ENCODE peak calls at places on chromosome 15, in six cellular contexts. J, I, G, B, V and O are unnamed samples.

GRCh38 chr15:70792171-70792573 is 28.8 kb upstream of the UACA start:
- DNase-seq in J (no peak), I (peak; percentile 49), G (no peak), B (no peak), V (no peak), O (no peak)

GRCh38 chr15:70436428-70436827 is 326.9 kb downstream of the UACA start:
- DNase-seq in J (no peak), I (no peak), G (no peak), B (no peak), V (no peak), O (no peak)

GRCh38 chr15:52790166-52790708 is at the start of gene ONECUT1:
- DNase-seq in J (peak; percentile 76), I (peak; percentile 44), G (peak; percentile 51), B (peak; percentile 56), V (peak; percentile 24), O (peak; percentile 54)

GRCh38 chr15:90667063-90667754 is 49.9 kb upstream of the BLM start:
- DNase-seq in J (no peak), I (no peak), G (no peak), B (no peak), V (no peak), O (no peak)

GRCh38 chr15:47778263-47778770 is 61.0 kb downstream of the SEMA6D start:
- DNase-seq in J (no peak), I (no peak), G (no peak), B (no peak), V (no peak), O (no peak)

GRCh38 chr15:31223478-31224350 is 102.9 kb upstream of the KLF13 start:
- DNase-seq in J (no peak), I (peak; percentile 18), G (peak; percentile 46), B (no peak), V (no peak), O (no peak)

GRCh38 chr15:39880718-39881387 is 39.2 kb downstream of the GPR176 start:
- DNase-seq in J (no peak), I (no peak), G (no peak), B (no peak), V (no peak), O (no peak)

GRCh38 chr15:99454941-99455795 is 110.6 kb upstream of the MEF2A start:
- DNase-seq in J (no peak), I (peak; percentile 97), G (peak; percentile 89), B (peak; percentile 88), V (peak; percentile 92), O (peak; percentile 16)

GRCh38 chr15:95368211-95368610 is 962.3 kb upstream of the NR2F2 start:
- DNase-seq in J (no peak), I (peak; percentile 76), G (no peak), B (no peak), V (no peak), O (no peak)

GRCh38 chr15:85754993-85755392 is 39.7 kb downstream of the KLHL25 start:
- DNase-seq in J (no peak), I (no peak), G (no peak), B (peak; percentile 62), V (peak; percentile 70), O (no peak)

GRCh38 chr15:89127054-89127702 is 38.9 kb downstream of the ABHD2 start:
- DNase-seq in J (no peak), I (no peak), G (no peak), B (no peak), V (no peak), O (no peak)

GRCh38 chr15:70411464-70411863 is 313.7 kb upstream of the TLE3 start:
- DNase-seq in J (no peak), I (no peak), G (no peak), B (no peak), V (no peak), O (no peak)

GRCh38 chr15:63044645-63045437 is 2.3 kb downstream of the TPM1 start:
- DNase-seq in J (no peak), I (peak; percentile 43), G (no peak), B (no peak), V (peak; percentile 58), O (no peak)

GRCh38 chr15:47792231-47792630 is 74.9 kb downstream of the SEMA6D start:
- DNase-seq in J (no peak), I (no peak), G (no peak), B (no peak), V (no peak), O (no peak)

GRCh38 chr15:90789496-90789895 is 72.3 kb downstream of the BLM start:
- DNase-seq in J (no peak), I (no peak), G (no peak), B (no peak), V (no peak), O (no peak)

GRCh38 chr15:88727439-88727838 is 75.8 kb upstream of the ACAN start:
- DNase-seq in J (no peak), I (no peak), G (peak; percentile 76), B (no peak), V (no peak), O (no peak)

GRCh38 chr15:82739086-82739485 is 29.4 kb upstream of the AP3B2 start:
- DNase-seq in J (no peak), I (no peak), G (no peak), B (no peak), V (no peak), O (peak; percentile 19)

GRCh38 chr15:85312925-85313324 is 67.5 kb upstream of the AKAP13 start:
- DNase-seq in J (no peak), I (no peak), G (no peak), B (no peak), V (no peak), O (no peak)

GRCh38 chr15:89206908-89207331 is 14.5 kb downstream of the RLBP1 start:
- DNase-seq in J (peak; percentile 74), I (peak; percentile 73), G (peak; percentile 78), B (peak; percentile 79), V (peak; percentile 59), O (peak; percentile 69)

GRCh38 chr15:85307687-85308045 is 72.7 kb upstream of the AKAP13 start:
- DNase-seq in J (no peak), I (no peak), G (no peak), B (no peak), V (no peak), O (no peak)

GRCh38 chr15:27468151-27468556 is 497.2 kb downstream of the GABRG3 start:
- DNase-seq in J (no peak), I (no peak), G (no peak), B (no peak), V (no peak), O (peak; percentile 0)

GRCh38 chr15:51735611-51736010 is 1.8 kb downstream of the LYSMD2 start:
- DNase-seq in J (no peak), I (no peak), G (no peak), B (no peak), V (no peak), O (peak; percentile 15)

GRCh38 chr15:90219421-90220141 is 14.2 kb downstream of the CIB1 start:
- DNase-seq in J (peak; percentile 68), I (peak; percentile 20), G (no peak), B (peak; percentile 66), V (no peak), O (peak; percentile 68)

GRCh38 chr15:75844629-75845390 is 1.6 kb downstream of the UBE2Q2 start:
- DNase-seq in J (no peak), I (no peak), G (no peak), B (no peak), V (no peak), O (peak; percentile 52)

GRCh38 chr15:75843618-75844610 is 667 bp downstream of the UBE2Q2 start:
- DNase-seq in J (peak; percentile 68), I (peak; percentile 64), G (peak; percentile 52), B (peak; percentile 83), V (peak; percentile 64), O (peak; percentile 83)

GRCh38 chr15:75840659-75841058 is 2.6 kb upstream of the UBE2Q2 start:
- DNase-seq in J (no peak), I (peak; percentile 74), G (no peak), B (no peak), V (peak; percentile 38), O (no peak)

DNA sequence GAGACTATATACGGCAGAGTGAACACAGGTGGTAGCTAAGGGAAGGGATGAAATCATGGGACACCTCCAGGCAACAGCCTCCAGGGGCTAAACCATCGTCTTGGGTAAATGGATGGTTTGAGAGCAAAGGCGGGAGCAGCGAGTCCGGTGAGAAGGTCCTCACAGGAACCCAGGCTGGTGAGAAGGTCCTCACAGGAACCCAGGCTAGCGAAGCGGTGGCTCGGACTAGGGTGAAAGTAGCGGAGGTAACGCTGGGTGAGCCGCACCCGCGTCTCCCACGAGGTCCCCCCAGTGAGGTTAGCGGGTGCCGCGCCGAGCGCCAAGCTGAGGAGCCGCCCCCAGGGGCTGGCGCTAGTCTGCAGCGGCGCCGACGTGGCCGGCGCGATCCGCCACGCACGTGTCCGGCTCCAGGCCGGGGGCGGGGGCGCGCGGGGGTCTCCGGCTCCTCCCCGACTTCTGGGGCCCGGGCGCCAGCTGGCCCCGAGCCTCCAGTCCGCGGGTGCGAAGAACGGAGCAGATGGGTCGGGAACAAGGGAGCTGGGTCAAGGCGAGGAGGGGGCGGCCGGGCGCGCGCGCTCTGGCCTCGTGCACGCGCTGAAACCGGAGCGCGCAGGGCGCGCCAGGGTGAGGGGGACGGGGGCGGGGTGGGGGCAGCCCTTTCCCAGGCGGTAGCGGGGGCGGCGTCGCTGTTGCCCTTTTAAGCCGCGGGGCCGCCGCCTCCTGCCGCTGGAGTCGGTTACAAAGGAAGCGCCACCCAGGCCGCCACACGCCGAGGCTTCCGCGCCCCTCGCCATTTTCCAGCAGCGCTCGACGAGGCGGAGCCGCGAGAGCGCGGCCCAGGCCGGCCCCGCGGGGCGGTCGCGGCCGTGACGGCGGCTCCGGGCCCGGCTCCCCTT is at the start of gene UBE2Q2:
- DNase-seq in J (peak; percentile 72), I (peak; percentile 71), G (peak; percentile 63), B (peak; percentile 85), V (peak; percentile 80), O (peak; percentile 88)
- TF ChIP-seq POLR2A in J (no peak), I (no peak), G (no peak), B (peak; percentile 6), V (no peak), O (no peak)

GRCh38 chr15:36313021-36313420 is 266.4 kb upstream of the CDIN1 start:
- DNase-seq in J (no peak), I (no peak), G (no peak), B (no peak), V (no peak), O (peak; percentile 26)

GRCh38 chr15:36313881-36314280 is 265.5 kb upstream of the CDIN1 start:
- DNase-seq in J (no peak), I (no peak), G (no peak), B (no peak), V (no peak), O (peak; percentile 92)

DNA sequence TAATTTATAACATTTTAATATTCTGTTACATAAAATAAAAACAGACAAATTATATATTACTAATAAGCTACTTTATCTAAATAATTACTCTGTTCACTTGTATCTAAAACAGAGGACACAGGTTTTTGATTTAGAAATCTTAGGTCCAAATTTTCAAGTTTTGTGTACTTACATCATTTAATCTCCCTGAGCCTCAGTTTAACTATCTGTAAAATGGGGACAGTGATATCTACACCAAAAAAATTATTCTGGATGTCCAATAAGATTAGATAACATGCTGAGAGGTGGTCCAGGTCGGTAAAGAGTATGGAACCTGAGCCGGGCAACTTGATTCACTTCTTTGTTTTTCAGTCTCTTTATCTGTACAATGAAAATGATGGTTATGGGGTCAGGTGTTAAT is 263.8 kb upstream of the CDIN1 start:
- DNase-seq in J (no peak), I (no peak), G (no peak), B (no peak), V (no peak), O (no peak)
- TF ChIP-seq POLR2A in J (no peak), I (no peak), G (no peak), B (no peak), V (no peak), O (no peak)

GRCh38 chr15:73915085-73915484 is 11.2 kb upstream of the LOXL1 start:
- DNase-seq in J (no peak), I (no peak), G (no peak), B (no peak), V (no peak), O (no peak)
- TF ChIP-seq POLR2A in J (no peak), I (no peak), G (no peak), B (no peak), V (no peak), O (no peak)

GRCh38 chr15:101065570-101066221 is 146.5 kb downstream of the LRRK1 start:
- DNase-seq in J (no peak), I (no peak), G (no peak), B (no peak), V (no peak), O (no peak)
- TF ChIP-seq POLR2A in J (no peak), I (no peak), G (no peak), B (no peak), V (no peak), O (no peak)